ENCODE peak calls at places on chromosomes 2 and 18, in nine cellular contexts. One of them, this sample, is unnamed.

GRCh38 chr2:63589148-63589972 is 597 bp downstream of the MDH1 start:
- DNase-seq in non-pigmented ciliary epithelial cell: no peak
- DNase-seq in activated CD8-positive, alpha-beta memory T cell treated with anti-CD3 and anti-CD28 coated beads, Interleukin-2, amount 50 U/mL, for 48 hours: no peak
- DNase-seq in fibroblast of lung: no peak
- DNase-seq in activated T-cell treated with anti-CD3 and anti-CD28 coated beads for 1 hour: no peak
- DNase-seq in GM23248: peak
- DNase-seq in HT1080: peak
- DNase-seq in mesothelial cell of epicardium: no peak
- DNase-seq in glomerular endothelial cell: no peak
- DNase-seq in this sample: no peak

GRCh38 chr2:43853141-43854081 is 14.6 kb downstream of the ABCG8 start:
- DNase-seq in non-pigmented ciliary epithelial cell: no peak
- DNase-seq in activated CD8-positive, alpha-beta memory T cell treated with anti-CD3 and anti-CD28 coated beads, Interleukin-2, amount 50 U/mL, for 48 hours: peak
- DNase-seq in fibroblast of lung: no peak
- DNase-seq in activated T-cell treated with anti-CD3 and anti-CD28 coated beads for 1 hour: no peak
- DNase-seq in GM23248: no peak
- DNase-seq in HT1080: no peak
- DNase-seq in mesothelial cell of epicardium: no peak
- DNase-seq in glomerular endothelial cell: no peak
- DNase-seq in this sample: no peak

GRCh38 chr2:215435261-215435808 is 533 bp downstream of the FN1 start:
- DNase-seq in non-pigmented ciliary epithelial cell: no peak
- DNase-seq in activated CD8-positive, alpha-beta memory T cell treated with anti-CD3 and anti-CD28 coated beads, Interleukin-2, amount 50 U/mL, for 48 hours: no peak
- DNase-seq in fibroblast of lung: no peak
- DNase-seq in activated T-cell treated with anti-CD3 and anti-CD28 coated beads for 1 hour: no peak
- DNase-seq in GM23248: peak
- DNase-seq in HT1080: peak
- DNase-seq in mesothelial cell of epicardium: peak
- DNase-seq in glomerular endothelial cell: no peak
- DNase-seq in this sample: no peak

GRCh38 chr2:102190425-102191107 is 3.7 kb downstream of the IL1RL2 start:
- DNase-seq in non-pigmented ciliary epithelial cell: no peak
- DNase-seq in activated CD8-positive, alpha-beta memory T cell treated with anti-CD3 and anti-CD28 coated beads, Interleukin-2, amount 50 U/mL, for 48 hours: no peak
- DNase-seq in fibroblast of lung: no peak
- DNase-seq in activated T-cell treated with anti-CD3 and anti-CD28 coated beads for 1 hour: no peak
- DNase-seq in GM23248: no peak
- DNase-seq in HT1080: no peak
- DNase-seq in mesothelial cell of epicardium: no peak
- DNase-seq in glomerular endothelial cell: no peak
- DNase-seq in this sample: no peak

GRCh38 chr2:211823886-211824479 is 714.6 kb downstream of the ERBB4 start:
- DNase-seq in non-pigmented ciliary epithelial cell: no peak
- DNase-seq in activated CD8-positive, alpha-beta memory T cell treated with anti-CD3 and anti-CD28 coated beads, Interleukin-2, amount 50 U/mL, for 48 hours: no peak
- DNase-seq in fibroblast of lung: no peak
- DNase-seq in activated T-cell treated with anti-CD3 and anti-CD28 coated beads for 1 hour: no peak
- DNase-seq in GM23248: no peak
- DNase-seq in HT1080: no peak
- DNase-seq in mesothelial cell of epicardium: no peak
- DNase-seq in glomerular endothelial cell: no peak
- DNase-seq in this sample: no peak

GRCh38 chr18:27996792-27997191 is 180.1 kb downstream of the CDH2 start:
- DNase-seq in non-pigmented ciliary epithelial cell: no peak
- DNase-seq in activated CD8-positive, alpha-beta memory T cell treated with anti-CD3 and anti-CD28 coated beads, Interleukin-2, amount 50 U/mL, for 48 hours: no peak
- DNase-seq in fibroblast of lung: peak
- DNase-seq in activated T-cell treated with anti-CD3 and anti-CD28 coated beads for 1 hour: no peak
- DNase-seq in GM23248: peak
- DNase-seq in HT1080: peak
- DNase-seq in mesothelial cell of epicardium: no peak
- DNase-seq in glomerular endothelial cell: no peak
- DNase-seq in this sample: no peak

GRCh38 chr2:33134086-33134763 is 187.5 kb downstream of the LTBP1 start:
- DNase-seq in non-pigmented ciliary epithelial cell: peak
- DNase-seq in activated CD8-positive, alpha-beta memory T cell treated with anti-CD3 and anti-CD28 coated beads, Interleukin-2, amount 50 U/mL, for 48 hours: no peak
- DNase-seq in fibroblast of lung: peak
- DNase-seq in activated T-cell treated with anti-CD3 and anti-CD28 coated beads for 1 hour: no peak
- DNase-seq in GM23248: peak
- DNase-seq in HT1080: peak
- DNase-seq in mesothelial cell of epicardium: no peak
- DNase-seq in glomerular endothelial cell: no peak
- DNase-seq in this sample: no peak

GRCh38 chr2:32922466-32922865 is 24.3 kb upstream of the LTBP1 start:
- DNase-seq in non-pigmented ciliary epithelial cell: no peak
- DNase-seq in activated CD8-positive, alpha-beta memory T cell treated with anti-CD3 and anti-CD28 coated beads, Interleukin-2, amount 50 U/mL, for 48 hours: no peak
- DNase-seq in fibroblast of lung: no peak
- DNase-seq in activated T-cell treated with anti-CD3 and anti-CD28 coated beads for 1 hour: no peak
- DNase-seq in GM23248: no peak
- DNase-seq in HT1080: no peak
- DNase-seq in mesothelial cell of epicardium: no peak
- DNase-seq in glomerular endothelial cell: no peak
- DNase-seq in this sample: no peak

GRCh38 chr2:239222346-239223028 is 178.3 kb downstream of the HDAC4 start:
- DNase-seq in non-pigmented ciliary epithelial cell: no peak
- DNase-seq in activated CD8-positive, alpha-beta memory T cell treated with anti-CD3 and anti-CD28 coated beads, Interleukin-2, amount 50 U/mL, for 48 hours: no peak
- DNase-seq in fibroblast of lung: peak
- DNase-seq in activated T-cell treated with anti-CD3 and anti-CD28 coated beads for 1 hour: no peak
- DNase-seq in GM23248: peak
- DNase-seq in HT1080: no peak
- DNase-seq in mesothelial cell of epicardium: no peak
- DNase-seq in glomerular endothelial cell: no peak
- DNase-seq in this sample: no peak

GRCh38 chr2:214079032-214079431 is 331.8 kb upstream of the VWC2L start:
- DNase-seq in non-pigmented ciliary epithelial cell: no peak
- DNase-seq in activated CD8-positive, alpha-beta memory T cell treated with anti-CD3 and anti-CD28 coated beads, Interleukin-2, amount 50 U/mL, for 48 hours: no peak
- DNase-seq in fibroblast of lung: no peak
- DNase-seq in activated T-cell treated with anti-CD3 and anti-CD28 coated beads for 1 hour: no peak
- DNase-seq in GM23248: no peak
- DNase-seq in HT1080: no peak
- DNase-seq in mesothelial cell of epicardium: no peak
- DNase-seq in glomerular endothelial cell: no peak
- DNase-seq in this sample: no peak

GRCh38 chr2:26243643-26244478 is 571 bp downstream of the HADHA start:
- DNase-seq in non-pigmented ciliary epithelial cell: no peak
- DNase-seq in activated CD8-positive, alpha-beta memory T cell treated with anti-CD3 and anti-CD28 coated beads, Interleukin-2, amount 50 U/mL, for 48 hours: no peak
- DNase-seq in fibroblast of lung: peak
- DNase-seq in activated T-cell treated with anti-CD3 and anti-CD28 coated beads for 1 hour: no peak
- DNase-seq in GM23248: peak
- DNase-seq in HT1080: peak
- DNase-seq in mesothelial cell of epicardium: no peak
- DNase-seq in glomerular endothelial cell: no peak
- DNase-seq in this sample: no peak

GRCh38 chr2:234335676-234336228 is 161.1 kb downstream of the ARL4C start:
- DNase-seq in non-pigmented ciliary epithelial cell: no peak
- DNase-seq in activated CD8-positive, alpha-beta memory T cell treated with anti-CD3 and anti-CD28 coated beads, Interleukin-2, amount 50 U/mL, for 48 hours: peak
- DNase-seq in fibroblast of lung: peak
- DNase-seq in activated T-cell treated with anti-CD3 and anti-CD28 coated beads for 1 hour: peak
- DNase-seq in GM23248: peak
- DNase-seq in HT1080: no peak
- DNase-seq in mesothelial cell of epicardium: no peak
- DNase-seq in glomerular endothelial cell: no peak
- DNase-seq in this sample: peak

GRCh38 chr2:30886101-30886500 is 78.9 kb upstream of the CAPN13 start:
- DNase-seq in non-pigmented ciliary epithelial cell: no peak
- DNase-seq in activated CD8-positive, alpha-beta memory T cell treated with anti-CD3 and anti-CD28 coated beads, Interleukin-2, amount 50 U/mL, for 48 hours: no peak
- DNase-seq in fibroblast of lung: no peak
- DNase-seq in activated T-cell treated with anti-CD3 and anti-CD28 coated beads for 1 hour: no peak
- DNase-seq in GM23248: no peak
- DNase-seq in HT1080: peak
- DNase-seq in mesothelial cell of epicardium: no peak
- DNase-seq in glomerular endothelial cell: no peak
- DNase-seq in this sample: no peak

GRCh38 chr2:142596334-142597088 is 281.0 kb upstream of the KYNU start:
- DNase-seq in non-pigmented ciliary epithelial cell: peak
- DNase-seq in activated CD8-positive, alpha-beta memory T cell treated with anti-CD3 and anti-CD28 coated beads, Interleukin-2, amount 50 U/mL, for 48 hours: no peak
- DNase-seq in fibroblast of lung: peak
- DNase-seq in activated T-cell treated with anti-CD3 and anti-CD28 coated beads for 1 hour: no peak
- DNase-seq in GM23248: no peak
- DNase-seq in HT1080: peak
- DNase-seq in mesothelial cell of epicardium: no peak
- DNase-seq in glomerular endothelial cell: no peak
- DNase-seq in this sample: no peak

GRCh38 chr2:229296561-229296960 is 25.5 kb upstream of the PID1 start:
- DNase-seq in non-pigmented ciliary epithelial cell: no peak
- DNase-seq in activated CD8-positive, alpha-beta memory T cell treated with anti-CD3 and anti-CD28 coated beads, Interleukin-2, amount 50 U/mL, for 48 hours: no peak
- DNase-seq in fibroblast of lung: peak
- DNase-seq in activated T-cell treated with anti-CD3 and anti-CD28 coated beads for 1 hour: no peak
- DNase-seq in GM23248: no peak
- DNase-seq in HT1080: no peak
- DNase-seq in mesothelial cell of epicardium: no peak
- DNase-seq in glomerular endothelial cell: no peak
- DNase-seq in this sample: no peak

GRCh38 chr2:238996331-238997136 is 148.6 kb downstream of the TWIST2 start:
- DNase-seq in non-pigmented ciliary epithelial cell: no peak
- DNase-seq in activated CD8-positive, alpha-beta memory T cell treated with anti-CD3 and anti-CD28 coated beads, Interleukin-2, amount 50 U/mL, for 48 hours: no peak
- DNase-seq in fibroblast of lung: no peak
- DNase-seq in activated T-cell treated with anti-CD3 and anti-CD28 coated beads for 1 hour: no peak
- DNase-seq in GM23248: no peak
- DNase-seq in HT1080: no peak
- DNase-seq in mesothelial cell of epicardium: no peak
- DNase-seq in glomerular endothelial cell: no peak
- DNase-seq in this sample: no peak

GRCh38 chr2:142794850-142795249 is 82.6 kb upstream of the KYNU start:
- DNase-seq in non-pigmented ciliary epithelial cell: no peak
- DNase-seq in activated CD8-positive, alpha-beta memory T cell treated with anti-CD3 and anti-CD28 coated beads, Interleukin-2, amount 50 U/mL, for 48 hours: no peak
- DNase-seq in fibroblast of lung: no peak
- DNase-seq in activated T-cell treated with anti-CD3 and anti-CD28 coated beads for 1 hour: no peak
- DNase-seq in GM23248: no peak
- DNase-seq in HT1080: no peak
- DNase-seq in mesothelial cell of epicardium: no peak
- DNase-seq in glomerular endothelial cell: no peak
- DNase-seq in this sample: no peak

GRCh38 chr2:38465789-38466127 is 88.7 kb upstream of the ATL2 start:
- DNase-seq in non-pigmented ciliary epithelial cell: peak
- DNase-seq in activated CD8-positive, alpha-beta memory T cell treated with anti-CD3 and anti-CD28 coated beads, Interleukin-2, amount 50 U/mL, for 48 hours: no peak
- DNase-seq in fibroblast of lung: peak
- DNase-seq in activated T-cell treated with anti-CD3 and anti-CD28 coated beads for 1 hour: no peak
- DNase-seq in GM23248: peak
- DNase-seq in HT1080: peak
- DNase-seq in mesothelial cell of epicardium: no peak
- DNase-seq in glomerular endothelial cell: no peak
- DNase-seq in this sample: no peak

GRCh38 chr2:69190743-69191425 is 177.9 kb downstream of the ANTXR1 start:
- DNase-seq in non-pigmented ciliary epithelial cell: no peak
- DNase-seq in activated CD8-positive, alpha-beta memory T cell treated with anti-CD3 and anti-CD28 coated beads, Interleukin-2, amount 50 U/mL, for 48 hours: no peak
- DNase-seq in fibroblast of lung: peak
- DNase-seq in activated T-cell treated with anti-CD3 and anti-CD28 coated beads for 1 hour: no peak
- DNase-seq in GM23248: peak
- DNase-seq in HT1080: no peak
- DNase-seq in mesothelial cell of epicardium: no peak
- DNase-seq in glomerular endothelial cell: no peak
- DNase-seq in this sample: no peak

GRCh38 chr2:239190921-239191885 is 209.6 kb downstream of the HDAC4 start:
- DNase-seq in non-pigmented ciliary epithelial cell: no peak
- DNase-seq in activated CD8-positive, alpha-beta memory T cell treated with anti-CD3 and anti-CD28 coated beads, Interleukin-2, amount 50 U/mL, for 48 hours: peak
- DNase-seq in fibroblast of lung: no peak
- DNase-seq in activated T-cell treated with anti-CD3 and anti-CD28 coated beads for 1 hour: no peak
- DNase-seq in GM23248: no peak
- DNase-seq in HT1080: no peak
- DNase-seq in mesothelial cell of epicardium: no peak
- DNase-seq in glomerular endothelial cell: no peak
- DNase-seq in this sample: no peak

GRCh38 chr18:55839350-55839749 is 251.4 kb upstream of the TCF4 start:
- DNase-seq in non-pigmented ciliary epithelial cell: no peak
- DNase-seq in activated CD8-positive, alpha-beta memory T cell treated with anti-CD3 and anti-CD28 coated beads, Interleukin-2, amount 50 U/mL, for 48 hours: no peak
- DNase-seq in fibroblast of lung: peak
- DNase-seq in activated T-cell treated with anti-CD3 and anti-CD28 coated beads for 1 hour: no peak
- DNase-seq in GM23248: peak
- DNase-seq in HT1080: peak
- DNase-seq in mesothelial cell of epicardium: no peak
- DNase-seq in glomerular endothelial cell: no peak
- DNase-seq in this sample: no peak

GRCh38 chr2:238380785-238381184 is 45.9 kb upstream of the ASB1 start:
- DNase-seq in non-pigmented ciliary epithelial cell: peak
- DNase-seq in activated CD8-positive, alpha-beta memory T cell treated with anti-CD3 and anti-CD28 coated beads, Interleukin-2, amount 50 U/mL, for 48 hours: no peak
- DNase-seq in fibroblast of lung: peak
- DNase-seq in activated T-cell treated with anti-CD3 and anti-CD28 coated beads for 1 hour: no peak
- DNase-seq in GM23248: peak
- DNase-seq in HT1080: peak
- DNase-seq in mesothelial cell of epicardium: no peak
- DNase-seq in glomerular endothelial cell: no peak
- DNase-seq in this sample: no peak

GRCh38 chr18:49886891-49887764 is 73.8 kb upstream of the ACAA2 start:
- DNase-seq in non-pigmented ciliary epithelial cell: no peak
- DNase-seq in activated CD8-positive, alpha-beta memory T cell treated with anti-CD3 and anti-CD28 coated beads, Interleukin-2, amount 50 U/mL, for 48 hours: no peak
- DNase-seq in fibroblast of lung: no peak
- DNase-seq in activated T-cell treated with anti-CD3 and anti-CD28 coated beads for 1 hour: no peak
- DNase-seq in GM23248: peak
- DNase-seq in HT1080: peak
- DNase-seq in mesothelial cell of epicardium: no peak
- DNase-seq in glomerular endothelial cell: no peak
- DNase-seq in this sample: no peak

GRCh38 chr2:45821558-45822271 is 170.2 kb downstream of the PRKCE start:
- DNase-seq in non-pigmented ciliary epithelial cell: peak
- DNase-seq in activated CD8-positive, alpha-beta memory T cell treated with anti-CD3 and anti-CD28 coated beads, Interleukin-2, amount 50 U/mL, for 48 hours: no peak
- DNase-seq in fibroblast of lung: peak
- DNase-seq in activated T-cell treated with anti-CD3 and anti-CD28 coated beads for 1 hour: no peak
- DNase-seq in GM23248: peak
- DNase-seq in HT1080: peak
- DNase-seq in mesothelial cell of epicardium: no peak
- DNase-seq in glomerular endothelial cell: no peak
- DNase-seq in this sample: no peak

GRCh38 chr2:50953021-50953420 is 78.9 kb downstream of the NRXN1 start:
- DNase-seq in non-pigmented ciliary epithelial cell: peak
- DNase-seq in activated CD8-positive, alpha-beta memory T cell treated with anti-CD3 and anti-CD28 coated beads, Interleukin-2, amount 50 U/mL, for 48 hours: no peak
- DNase-seq in fibroblast of lung: peak
- DNase-seq in activated T-cell treated with anti-CD3 and anti-CD28 coated beads for 1 hour: no peak
- DNase-seq in GM23248: peak
- DNase-seq in HT1080: peak
- DNase-seq in mesothelial cell of epicardium: no peak
- DNase-seq in glomerular endothelial cell: peak
- DNase-seq in this sample: no peak